ENCODE peak calls at places on chromosomes 5 and 9, in six cellular contexts. Y is BJ, Z is astrocyte of the cerebellum, J is HT1080, P is WTC11, G is NCI-H2029 treated with DMSO at 0.1 percent for 48 hours. N is an unnamed sample.
A peak's percentile ranks its signal among the peaks of the same experiment; 100 is the strongest.

GRCh38 chr9:87863882-87864465 is 18.7 kb upstream of the SPATA31E1 start:
- DNase-seq in P (no peak), J (no peak), G (no peak), Z (no peak), Y (no peak), N (no peak)

GRCh38 chr9:128987800-128988199 is 40.3 kb downstream of the NUP188 start:
- DNase-seq in Z (peak; percentile 79), J (peak; percentile 72), Y (peak; percentile 33), P (no peak), G (no peak), N (no peak)

GRCh38 chr9:131799177-131799823 is 59.4 kb upstream of the RAPGEF1 start:
- DNase-seq in P (peak; percentile 82), Z (peak; percentile 4), G (no peak), Y (no peak), J (no peak), N (no peak)

GRCh38 chr5:140821375-140822280 is at the start of gene PCDHA5:
- DNase-seq in P (no peak), J (peak; percentile 26), G (no peak), Y (no peak), Z (no peak), N (no peak)

GRCh38 chr5:177452688-177453638 is 6.3 kb downstream of the PRR7 start:
- DNase-seq in G (no peak), P (no peak), J (no peak), Z (no peak), Y (no peak), N (no peak)

GRCh38 chr5:97046270-97046982 is 96.0 kb downstream of the LIX1 start:
- DNase-seq in J (peak; percentile 34), G (no peak), P (no peak), Z (no peak), Y (no peak), N (no peak)

GRCh38 chr5:113205323-113205722 is 228.7 kb downstream of the DCP2 start:
- DNase-seq in G (no peak), P (no peak), Y (no peak), Z (no peak), J (no peak), N (no peak)

GRCh38 chr5:154690488-154690887 is 64.7 kb upstream of the LARP1 start:
- DNase-seq in G (no peak), Z (no peak), Y (no peak), J (no peak), P (peak; percentile 30), N (no peak)

GRCh38 chr5:98927242-98927987 is 1.4 kb downstream of the CHD1 start:
- DNase-seq in Y (no peak), J (peak; percentile 56), Z (peak; percentile 20), G (peak; percentile 18), P (no peak), N (no peak)

GRCh38 chr5:90421136-90421535 is 11.6 kb upstream of the CETN3 start:
- DNase-seq in P (peak; percentile 42), G (no peak), Z (no peak), J (no peak), Y (no peak), N (no peak)

GRCh38 chr9:77756449-77756848 is 108.3 kb upstream of the GNA14 start:
- DNase-seq in G (no peak), Y (no peak), P (no peak), Z (no peak), J (peak; percentile 3), N (no peak)

GRCh38 chr5:97550164-97550563 is 367.1 kb upstream of the RIOK2 start:
- DNase-seq in Z (peak; percentile 11), G (no peak), J (peak; percentile 62), Y (no peak), P (no peak), N (no peak)

GRCh38 chr5:31225118-31225517 is 31.6 kb downstream of the CDH6 start:
- DNase-seq in Z (peak; percentile 4), P (no peak), G (no peak), J (peak; percentile 17), Y (no peak), N (no peak)

GRCh38 chr5:17370651-17371050 is 127.4 kb upstream of the TAF11L2 start:
- DNase-seq in J (no peak), P (no peak), G (no peak), Y (no peak), Z (no peak), N (no peak)

GRCh38 chr5:147748590-147748989 is 33.9 kb downstream of the JAKMIP2 start:
- DNase-seq in Z (no peak), Y (no peak), P (no peak), G (peak; percentile 87), J (no peak), N (peak; percentile 79)

N was measured in NCI-H510A.